ENCODE peak calls at places on chromosomes 11 and 22, in seven cellular contexts. P is mesendoderm, X is IMR-90, T is mesenchymal stem cell, K is H9, D is neuronal stem cell, R is H1. N is an unnamed sample.

GRCh38 chr22:44963832-44964721 is 45.7 kb downstream of the PHF21B start:
- DNase-seq in R (no peak), K (no peak), P (no peak), D (no peak), X (no peak), T (no peak), N (no peak)

GRCh38 chr11:75311858-75312288 is 39.6 kb downstream of the ARRB1 start:
- DNase-seq in P (peak), X (peak), T (peak), D (no peak), K (no peak), R (no peak), N (no peak)

GRCh38 chr11:22875869-22876473 is 15.7 kb upstream of the CCDC179 start:
- DNase-seq in T (peak), P (peak), R (peak), D (peak), K (peak), X (peak), N (peak)

GRCh38 chr11:10401696-10402392 is 53.2 kb upstream of the AMPD3 start:
- DNase-seq in D (no peak), T (no peak), R (no peak), P (no peak), X (no peak), K (no peak), N (no peak)

GRCh38 chr11:91773090-91773489 is 451.5 kb upstream of the FAT3 start:
- DNase-seq in T (peak), K (peak), D (no peak), R (peak), P (peak), X (no peak), N (no peak)

GRCh38 chr11:101666916-101667315 is 83.1 kb upstream of the TRPC6 start:
- DNase-seq in X (no peak), T (no peak), R (no peak), K (no peak), D (no peak), P (no peak), N (no peak)

GRCh38 chr11:44814881-44815592 is 88.3 kb downstream of the TSPAN18 start:
- DNase-seq in K (no peak), R (no peak), T (peak), P (no peak), D (no peak), X (peak), N (no peak)

GRCh38 chr11:9629064-9629463 is 34.8 kb upstream of the SWAP70 start:
- DNase-seq in T (no peak), D (no peak), X (no peak), K (no peak), R (no peak), P (no peak), N (no peak)

GRCh38 chr11:86068138-86068861 is 584 bp downstream of the PICALM start:
- DNase-seq in R (peak), D (peak), T (peak), K (peak), P (peak), X (no peak), N (peak)

GRCh38 chr22:46171940-46172339 is 21.6 kb downstream of the PPARA start:
- DNase-seq in X (peak), K (no peak), T (no peak), D (no peak), R (no peak), P (no peak), N (no peak)

GRCh38 chr11:134901536-134901935 is 489.5 kb upstream of the B3GAT1 start:
- DNase-seq in K (no peak), T (no peak), X (no peak), P (peak), D (no peak), R (no peak), N (no peak)

GRCh38 chr11:87057749-87058148 is 20.0 kb downstream of the TMEM135 start:
- DNase-seq in K (no peak), R (no peak), D (no peak), X (no peak), P (no peak), T (no peak), N (no peak)

GRCh38 chr11:129853508-129854228 is 38.0 kb downstream of the TMEM45B start:
- DNase-seq in K (no peak), R (no peak), P (no peak), D (no peak), T (peak), X (peak), N (no peak)

GRCh38 chr22:17476838-17477237 is 86.5 kb upstream of the SLC25A18 start:
- DNase-seq in D (no peak), R (no peak), P (peak), T (no peak), X (no peak), K (no peak), N (no peak)

GRCh38 chr11:41714101-41714500 is 254.6 kb upstream of the LRRC4C start:
- DNase-seq in K (no peak), X (no peak), P (peak), D (no peak), R (no peak), T (no peak), N (no peak)

GRCh38 chr22:30390974-30391691 is 3.9 kb upstream of the RNF215 start:
- DNase-seq in D (no peak), P (peak), K (peak), R (peak), X (peak), T (peak), N (peak)

GRCh38 chr11:43943931-43944751 is 1.7 kb downstream of the C11orf96 start:
- DNase-seq in T (no peak), X (peak), D (no peak), P (no peak), R (peak), K (no peak), N (no peak)

GRCh38 chr11:48013269-48013901 is 33.0 kb downstream of the PTPRJ start:
- DNase-seq in X (peak), D (no peak), P (no peak), R (no peak), T (peak), K (no peak), N (no peak)

GRCh38 chr22:39898997-39899396 is 1.9 kb upstream of the GRAP2 start:
- DNase-seq in D (no peak), T (no peak), K (no peak), P (no peak), R (no peak), X (no peak), N (no peak)

GRCh38 chr11:83711035-83711630 is 425.0 kb upstream of the CCDC90B start:
- DNase-seq in T (no peak), P (peak), R (no peak), D (no peak), K (no peak), X (peak), N (peak)

GRCh38 chr22:28955817-28956216 is 72.4 kb downstream of the ZNRF3 start:
- DNase-seq in X (no peak), T (peak), P (no peak), D (no peak), K (no peak), R (no peak), N (no peak)

GRCh38 chr11:93500759-93501158 is 42.4 kb downstream of the SMCO4 start:
- DNase-seq in K (no peak), D (no peak), X (no peak), R (no peak), P (no peak), T (no peak), N (no peak)

GRCh38 chr11:111361874-111362273 is 17.2 kb downstream of the POU2AF1 start:
- DNase-seq in P (no peak), T (no peak), K (no peak), D (no peak), X (no peak), R (no peak), N (no peak)

GRCh38 chr11:8085006-8085645 is 4.1 kb downstream of the TUB start:
- DNase-seq in R (no peak), K (no peak), D (no peak), P (no peak), T (no peak), X (no peak), N (no peak)

GRCh38 chr11:975824-976223 is 50.2 kb downstream of the AP2A2 start:
- DNase-seq in K (peak), P (peak), D (peak), T (peak), R (peak), X (peak), N (peak)

GRCh38 chr11:7511405-7511804 is 2.4 kb upstream of the PPFIBP2 start:
- DNase-seq in X (no peak), D (no peak), R (no peak), T (no peak), P (no peak), K (no peak), N (no peak)

GRCh38 chr11:65821107-65821506 is 12.7 kb upstream of the SNX32 start:
- DNase-seq in X (no peak), R (no peak), T (no peak), P (no peak), D (no peak), K (no peak), N (no peak)

GRCh38 chr22:39317084-39317755 is 2.2 kb downstream of the RPL3 start:
- DNase-seq in R (no peak), D (no peak), X (no peak), T (peak), K (peak), P (no peak), N (peak)

GRCh38 chr11:2194877-2195755 is 23.5 kb upstream of the TH start:
- DNase-seq in T (peak), D (peak), X (peak), P (peak), K (peak), R (peak), N (peak)

GRCh38 chr22:30426395-30427353 is 1.1 kb downstream of the MTFP1 start:
- DNase-seq in T (peak), D (peak), X (peak), P (peak), K (peak), R (peak), N (peak)

GRCh38 chr11:125262194-125262824 is 97.8 kb downstream of the PKNOX2 start:
- DNase-seq in T (peak), R (no peak), X (no peak), K (no peak), D (peak), P (peak), N (no peak)

GRCh38 chr11:110173775-110174644 is 80.8 kb downstream of the ZC3H12C start:
- DNase-seq in P (peak), D (peak), T (peak), K (peak), R (peak), X (peak), N (peak)

GRCh38 chr11:7524831-7525230 is 11.0 kb downstream of the PPFIBP2 start:
- DNase-seq in T (no peak), K (no peak), X (no peak), D (no peak), P (no peak), R (no peak), N (no peak)

GRCh38 chr22:35301370-35301874 is 1.7 kb downstream of the TOM1 start:
- DNase-seq in T (peak), P (peak), D (no peak), K (no peak), R (no peak), X (peak), N (peak)

GRCh38 chr11:1966531-1966930 is 19.4 kb downstream of the MRPL23 start:
- DNase-seq in P (no peak), X (no peak), D (no peak), T (no peak), K (no peak), R (no peak), N (no peak)

GRCh38 chr11:75463106-75463774 is 30.2 kb upstream of the KLHL35 start:
- DNase-seq in R (no peak), P (peak), K (no peak), X (no peak), T (no peak), D (no peak), N (no peak)

GRCh38 chr22:36692280-36692679 is 11.3 kb downstream of the CACNG2 start:
- DNase-seq in P (no peak), X (no peak), D (no peak), R (no peak), K (no peak), T (no peak), N (no peak)

GRCh38 chr11:123152951-123153350 is 42.1 kb downstream of the CLMP start:
- DNase-seq in R (no peak), K (no peak), X (no peak), T (no peak), D (no peak), P (no peak), N (no peak)

DNA sequence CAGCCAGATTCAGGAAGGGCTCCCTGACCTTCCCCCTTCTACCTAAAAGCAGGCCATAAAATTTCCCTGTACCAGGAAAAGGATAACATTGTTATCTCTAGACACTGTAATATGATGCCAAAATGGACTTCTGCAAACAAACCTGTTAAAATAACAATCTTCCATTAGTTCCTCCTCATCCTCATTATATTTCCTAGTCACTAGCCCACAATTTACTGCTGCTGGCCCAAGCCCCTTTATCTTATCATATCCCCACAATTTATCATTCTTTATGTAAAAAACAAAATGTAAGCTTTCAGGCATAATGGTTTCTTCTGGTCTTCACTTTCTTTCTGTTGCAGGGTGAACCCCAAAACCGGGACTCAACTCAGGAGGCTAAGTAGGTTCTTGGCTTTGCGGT is 1132.1 kb upstream of the CNTN5 start:
- DNase-seq in R (no peak), X (no peak), T (no peak), K (no peak), D (no peak), P (no peak), N (no peak)
- H3K4ac ChIP-seq in R (no peak), X (no peak), T (no peak), K (no peak), D (no peak), P (no peak), N (no peak)

GRCh38 chr22:48960576-48960975 is 867.1 kb downstream of the BRD1 start:
- DNase-seq in D (no peak), P (no peak), K (peak), T (no peak), R (no peak), X (no peak), N (no peak)
- H3K4ac ChIP-seq in D (no peak), P (no peak), K (no peak), T (no peak), R (no peak), X (no peak), N (no peak)

GRCh38 chr22:20868225-20868944 is 9.6 kb downstream of the SNAP29 start:
- DNase-seq in P (no peak), R (no peak), X (peak), T (peak), K (no peak), D (no peak), N (no peak)

GRCh38 chr22:20867179-20868099 is 8.6 kb downstream of the SNAP29 start:
- DNase-seq in X (peak), P (no peak), R (no peak), D (peak), K (no peak), T (peak), N (no peak)

GRCh38 chr22:20865869-20866445 is 7.2 kb downstream of the SNAP29 start:
- DNase-seq in D (no peak), T (no peak), X (no peak), P (peak), K (no peak), R (no peak), N (peak)

GRCh38 chr22:20865331-20865730 is 6.5 kb downstream of the SNAP29 start:
- DNase-seq in X (no peak), T (no peak), D (no peak), P (no peak), K (no peak), R (no peak), N (no peak)

GRCh38 chr22:20866716-20867115 is 7.9 kb downstream of the SNAP29 start:
- DNase-seq in D (no peak), T (no peak), R (no peak), K (no peak), X (peak), P (no peak), N (no peak)
- H3K4ac ChIP-seq in D (no peak), T (peak), R (no peak), K (no peak), X (peak), P (no peak), N (no peak)

GRCh38 chr22:37849089-37849751 is at the start of gene EIF3L:
- DNase-seq in D (peak), T (peak), R (peak), K (peak), X (peak), P (peak), N (peak)
- H3K4ac ChIP-seq in D (no peak), T (peak), R (peak), K (peak), X (peak), P (peak), N (peak)

GRCh38 chr11:16607675-16608644 is 130.5 kb upstream of the C11orf58 start:
- DNase-seq in X (peak), D (peak), P (peak), T (peak), R (no peak), K (peak), N (no peak)
- H3K4ac ChIP-seq in X (peak), D (no peak), P (no peak), T (no peak), R (no peak), K (no peak), N (no peak)

GRCh38 chr11:95565692-95566091 is 223.9 kb downstream of the FAM76B start:
- DNase-seq in K (no peak), T (no peak), P (no peak), X (no peak), D (peak), R (no peak), N (no peak)
- H3K4ac ChIP-seq in K (no peak), T (no peak), P (no peak), X (no peak), D (no peak), R (no peak), N (no peak)

GRCh38 chr11:121929581-121929980 is 186.4 kb downstream of the BLID start:
- DNase-seq in D (peak), P (peak), X (peak), T (peak), R (no peak), K (no peak), N (no peak)
- H3K4ac ChIP-seq in D (no peak), P (no peak), X (peak), T (no peak), R (no peak), K (no peak), N (no peak)

GRCh38 chr22:47798229-47798628 is 1035.8 kb downstream of the TBC1D22A start:
- DNase-seq in R (no peak), K (no peak), D (no peak), X (no peak), P (no peak), T (no peak), N (no peak)
- H3K4ac ChIP-seq in R (no peak), K (no peak), D (no peak), X (no peak), P (no peak), T (no peak), N (no peak)